ENCODE peak calls at places on chromosomes 3 and 15, in ten cellular contexts. N is heart left ventricle; W is pulmonary artery endothelial cell; Y is fibroblast of mammary gland; R is HS-5; T is NCI-H2081 treated with DMSO at 0.1 percent for 48 hours; X is T-cell; S is CD8-positive, alpha-beta T cell; U is ACHN; G is activated CD8-positive, alpha-beta T cell treated with anti-CD3 and anti-CD28 coated beads for 36 hours. F is an unnamed sample.

GRCh38 chr3:36893137-36893557 is 51.7 kb downstream of the TRANK1 start:
- DNase-seq in N (no peak), W (peak), Y (peak), R (no peak), T (no peak), X (peak), S (no peak), U (no peak), G (peak), F (peak)

GRCh38 chr15:50996641-50997040 is 88.2 kb downstream of the AP4E1 start:
- DNase-seq in N (no peak), W (no peak), Y (peak), R (peak), T (no peak), X (no peak), S (no peak), U (no peak), G (no peak), F (no peak)

GRCh38 chr3:16789344-16790100 is 95.2 kb upstream of the PLCL2 start:
- DNase-seq in N (no peak), W (no peak), Y (no peak), R (no peak), T (no peak), X (peak), S (peak), U (no peak), G (peak), F (peak)

GRCh38 chr15:73869216-73869995 is 4.0 kb upstream of the TBC1D21 start:
- DNase-seq in N (no peak), W (no peak), Y (no peak), R (no peak), T (no peak), X (no peak), S (no peak), U (no peak), G (no peak), F (no peak)

GRCh38 chr3:24110051-24110450 is 165.0 kb downstream of the NR1D2 start:
- DNase-seq in N (no peak), W (no peak), Y (peak), R (peak), T (no peak), X (no peak), S (no peak), U (no peak), G (no peak), F (no peak)

GRCh38 chr3:141477224-141477623 is 9.6 kb upstream of the RASA2 start:
- DNase-seq in N (no peak), W (peak), Y (peak), R (peak), T (no peak), X (no peak), S (no peak), U (peak), G (peak), F (no peak)

GRCh38 chr3:17861476-17861875 is 119.0 kb upstream of the TBC1D5 start:
- DNase-seq in N (no peak), W (no peak), Y (no peak), R (no peak), T (no peak), X (no peak), S (no peak), U (no peak), G (no peak), F (no peak)

GRCh38 chr3:167716920-167717319 is 17.8 kb downstream of the PDCD10 start:
- DNase-seq in N (no peak), W (no peak), Y (no peak), R (no peak), T (peak), X (no peak), S (no peak), U (no peak), G (no peak), F (no peak)

GRCh38 chr3:55446860-55447259 is 40.2 kb downstream of the WNT5A start:
- DNase-seq in N (no peak), W (no peak), Y (no peak), R (no peak), T (no peak), X (no peak), S (no peak), U (no peak), G (no peak), F (no peak)

GRCh38 chr3:13483988-13484695 is 4.0 kb downstream of the HDAC11 start:
- DNase-seq in N (peak), W (no peak), Y (no peak), R (no peak), T (no peak), X (no peak), S (no peak), U (no peak), G (no peak), F (no peak)

GRCh38 chr3:155861476-155862183 is 7.4 kb upstream of the SLC33A1 start:
- DNase-seq in N (no peak), W (no peak), Y (no peak), R (no peak), T (no peak), X (no peak), S (no peak), U (no peak), G (no peak), F (no peak)

GRCh38 chr15:76939715-76940114 is 8.2 kb downstream of the RCN2 start:
- DNase-seq in N (no peak), W (no peak), Y (no peak), R (no peak), T (no peak), X (no peak), S (no peak), U (no peak), G (no peak), F (no peak)

GRCh38 chr15:24957691-24958090 is 2.9 kb downstream of the SNRPN start:
- DNase-seq in N (no peak), W (no peak), Y (no peak), R (no peak), T (no peak), X (no peak), S (no peak), U (no peak), G (no peak), F (no peak)

GRCh38 chr3:29144807-29145206 is 136.1 kb upstream of the RBMS3 start:
- DNase-seq in N (no peak), W (peak), Y (peak), R (no peak), T (no peak), X (no peak), S (no peak), U (no peak), G (no peak), F (no peak)

GRCh38 chr3:66803206-66803605 is 194.9 kb upstream of the KBTBD8 start:
- DNase-seq in N (no peak), W (no peak), Y (no peak), R (no peak), T (no peak), X (no peak), S (no peak), U (no peak), G (no peak), F (no peak)

GRCh38 chr3:192514081-192514753 is 213.1 kb downstream of the FGF12 start:
- DNase-seq in N (peak), W (no peak), Y (peak), R (no peak), T (no peak), X (no peak), S (no peak), U (peak), G (no peak), F (no peak)

GRCh38 chr15:41512512-41513281 is 930 bp downstream of the LTK start:
- DNase-seq in N (no peak), W (no peak), Y (no peak), R (no peak), T (no peak), X (no peak), S (no peak), U (no peak), G (peak), F (peak)

GRCh38 chr3:128076465-128076782 is 24.2 kb downstream of the SEC61A1 start:
- DNase-seq in N (no peak), W (no peak), Y (no peak), R (no peak), T (no peak), X (no peak), S (no peak), U (no peak), G (no peak), F (no peak)

GRCh38 chr3:53940651-53941050 is 49.0 kb upstream of the SELENOK start:
- DNase-seq in N (no peak), W (no peak), Y (no peak), R (no peak), T (no peak), X (no peak), S (no peak), U (no peak), G (no peak), F (no peak)

GRCh38 chr3:55519016-55519415 is 31.9 kb upstream of the WNT5A start:
- DNase-seq in N (no peak), W (no peak), Y (peak), R (no peak), T (no peak), X (no peak), S (no peak), U (no peak), G (no peak), F (no peak)

GRCh38 chr3:169342652-169343051 is 320.9 kb downstream of the MECOM start:
- DNase-seq in N (no peak), W (no peak), Y (no peak), R (no peak), T (no peak), X (no peak), S (no peak), U (no peak), G (no peak), F (no peak)

GRCh38 chr15:90680371-90680935 is 36.7 kb upstream of the BLM start:
- DNase-seq in N (no peak), W (no peak), Y (peak), R (peak), T (no peak), X (no peak), S (no peak), U (peak), G (no peak), F (no peak)

GRCh38 chr3:86225461-86225860 is 765.5 kb downstream of the VGLL3 start:
- DNase-seq in N (no peak), W (no peak), Y (no peak), R (no peak), T (no peak), X (no peak), S (no peak), U (no peak), G (no peak), F (no peak)

GRCh38 chr15:63556246-63556645 is 40.9 kb upstream of the FBXL22 start:
- DNase-seq in N (no peak), W (no peak), Y (no peak), R (no peak), T (no peak), X (no peak), S (no peak), U (no peak), G (no peak), F (no peak)

GRCh38 chr3:20073683-20074082 is 33.4 kb downstream of the KAT2B start:
- DNase-seq in N (no peak), W (no peak), Y (no peak), R (no peak), T (no peak), X (no peak), S (no peak), U (no peak), G (no peak), F (no peak)

GRCh38 chr3:123919353-123919752 is 35.2 kb upstream of the MYLK start:
- DNase-seq in N (no peak), W (no peak), Y (no peak), R (no peak), T (no peak), X (no peak), S (no peak), U (no peak), G (no peak), F (no peak)

GRCh38 chr15:68429691-68430470 is 2.1 kb downstream of the ITGA11 start:
- DNase-seq in N (no peak), W (no peak), Y (peak), R (no peak), T (no peak), X (no peak), S (no peak), U (no peak), G (no peak), F (no peak)

GRCh38 chr15:82414536-82415191 is 15.0 kb upstream of the GOLGA6L9 start:
- DNase-seq in N (no peak), W (no peak), Y (no peak), R (no peak), T (no peak), X (no peak), S (no peak), U (peak), G (no peak), F (no peak)

GRCh38 chr3:112627419-112627818 is 13.5 kb downstream of the CCDC80 start:
- DNase-seq in N (no peak), W (no peak), Y (no peak), R (no peak), T (no peak), X (no peak), S (no peak), U (no peak), G (no peak), F (no peak)

GRCh38 chr3:107387555-107387954 is 10.3 kb downstream of the CCDC54 start:
- DNase-seq in N (no peak), W (no peak), Y (no peak), R (no peak), T (no peak), X (no peak), S (no peak), U (no peak), G (no peak), F (no peak)

GRCh38 chr15:96330450-96331140 is at the start of gene NR2F2:
- DNase-seq in N (peak), W (peak), Y (peak), R (peak), T (peak), X (peak), S (no peak), U (peak), G (peak), F (peak)

GRCh38 chr15:73936181-73936580 is 9.9 kb downstream of the LOXL1 start:
- DNase-seq in N (peak), W (no peak), Y (peak), R (no peak), T (no peak), X (no peak), S (no peak), U (peak), G (no peak), F (no peak)

GRCh38 chr15:28274211-28274610 is 47.8 kb downstream of the HERC2 start:
- DNase-seq in N (no peak), W (no peak), Y (no peak), R (no peak), T (no peak), X (no peak), S (no peak), U (no peak), G (no peak), F (no peak)

GRCh38 chr3:52555056-52555455 is 18.7 kb downstream of the UQCC5 start:
- DNase-seq in N (no peak), W (no peak), Y (peak), R (no peak), T (no peak), X (no peak), S (no peak), U (no peak), G (no peak), F (no peak)

F was measured in activated gamma-delta T cell treated with Interleukin-2 at 50 U/mL for 16 hours.